ENCODE peak calls at places on chromosomes 13 and 19, in ten cellular contexts. One of them, this sample, is unnamed.

GRCh38 chr13:105971312-105971711 is 564.1 kb downstream of the EFNB2 start:
- DNase-seq in B cell: no peak
- DNase-seq in A549: no peak
- DNase-seq in progenitor cell of endocrine pancreas: no peak
- DNase-seq in fibroblast of pulmonary artery: peak
- DNase-seq in nephron progenitor cell: no peak
- DNase-seq in heart left ventricle: no peak
- DNase-seq in hepatocyte: peak
- DNase-seq in Peyer's patch: no peak
- DNase-seq in mesothelial cell of epicardium: no peak
- DNase-seq in this sample: no peak

GRCh38 chr13:94427313-94427712 is 52.2 kb downstream of the DCT start:
- DNase-seq in B cell: no peak
- DNase-seq in A549: no peak
- DNase-seq in progenitor cell of endocrine pancreas: no peak
- DNase-seq in fibroblast of pulmonary artery: no peak
- DNase-seq in nephron progenitor cell: no peak
- DNase-seq in heart left ventricle: no peak
- DNase-seq in hepatocyte: no peak
- DNase-seq in Peyer's patch: no peak
- DNase-seq in mesothelial cell of epicardium: no peak
- DNase-seq in this sample: no peak

GRCh38 chr19:38093587-38093986 is 130.4 kb downstream of the DPF1 start:
- DNase-seq in B cell: no peak
- DNase-seq in A549: no peak
- DNase-seq in progenitor cell of endocrine pancreas: no peak
- DNase-seq in fibroblast of pulmonary artery: no peak
- DNase-seq in nephron progenitor cell: no peak
- DNase-seq in heart left ventricle: no peak
- DNase-seq in hepatocyte: no peak
- DNase-seq in Peyer's patch: no peak
- DNase-seq in mesothelial cell of epicardium: no peak
- DNase-seq in this sample: no peak

GRCh38 chr19:2061936-2062729 is 11.1 kb upstream of the MKNK2 start:
- DNase-seq in B cell: no peak
- DNase-seq in A549: no peak
- DNase-seq in progenitor cell of endocrine pancreas: no peak
- DNase-seq in fibroblast of pulmonary artery: no peak
- DNase-seq in nephron progenitor cell: no peak
- DNase-seq in heart left ventricle: no peak
- DNase-seq in hepatocyte: peak
- DNase-seq in Peyer's patch: no peak
- DNase-seq in mesothelial cell of epicardium: no peak
- DNase-seq in this sample: no peak

GRCh38 chr19:4057913-4058695 is 8.6 kb downstream of the ZBTB7A start:
- DNase-seq in B cell: no peak
- DNase-seq in A549: peak
- DNase-seq in progenitor cell of endocrine pancreas: no peak
- DNase-seq in fibroblast of pulmonary artery: peak
- DNase-seq in nephron progenitor cell: no peak
- DNase-seq in heart left ventricle: peak
- DNase-seq in hepatocyte: peak
- DNase-seq in Peyer's patch: no peak
- DNase-seq in mesothelial cell of epicardium: no peak
- DNase-seq in this sample: peak

GRCh38 chr13:30388401-30389283 is 33.7 kb upstream of the UBE2L5 start:
- DNase-seq in B cell: no peak
- DNase-seq in A549: no peak
- DNase-seq in progenitor cell of endocrine pancreas: no peak
- DNase-seq in fibroblast of pulmonary artery: peak
- DNase-seq in nephron progenitor cell: no peak
- DNase-seq in heart left ventricle: no peak
- DNase-seq in hepatocyte: no peak
- DNase-seq in Peyer's patch: no peak
- DNase-seq in mesothelial cell of epicardium: no peak
- DNase-seq in this sample: no peak

GRCh38 chr19:3358919-3359849 is 7.2 kb upstream of the NFIC start:
- DNase-seq in B cell: peak
- DNase-seq in A549: no peak
- DNase-seq in progenitor cell of endocrine pancreas: no peak
- DNase-seq in fibroblast of pulmonary artery: peak
- DNase-seq in nephron progenitor cell: peak
- DNase-seq in heart left ventricle: peak
- DNase-seq in hepatocyte: peak
- DNase-seq in Peyer's patch: peak
- DNase-seq in mesothelial cell of epicardium: no peak
- DNase-seq in this sample: peak

GRCh38 chr13:64371045-64371444 is 2859.1 kb downstream of the PCDH9 start:
- DNase-seq in B cell: no peak
- DNase-seq in A549: no peak
- DNase-seq in progenitor cell of endocrine pancreas: no peak
- DNase-seq in fibroblast of pulmonary artery: no peak
- DNase-seq in nephron progenitor cell: no peak
- DNase-seq in heart left ventricle: no peak
- DNase-seq in hepatocyte: no peak
- DNase-seq in Peyer's patch: no peak
- DNase-seq in mesothelial cell of epicardium: no peak
- DNase-seq in this sample: no peak

GRCh38 chr13:50213526-50213925 is 198.3 kb downstream of the KCNRG start:
- DNase-seq in B cell: no peak
- DNase-seq in A549: no peak
- DNase-seq in progenitor cell of endocrine pancreas: no peak
- DNase-seq in fibroblast of pulmonary artery: no peak
- DNase-seq in nephron progenitor cell: no peak
- DNase-seq in heart left ventricle: no peak
- DNase-seq in hepatocyte: no peak
- DNase-seq in Peyer's patch: no peak
- DNase-seq in mesothelial cell of epicardium: no peak
- DNase-seq in this sample: no peak

GRCh38 chr13:46486270-46486669 is 66.7 kb upstream of the LRCH1 start:
- DNase-seq in B cell: no peak
- DNase-seq in A549: no peak
- DNase-seq in progenitor cell of endocrine pancreas: no peak
- DNase-seq in fibroblast of pulmonary artery: no peak
- DNase-seq in nephron progenitor cell: no peak
- DNase-seq in heart left ventricle: no peak
- DNase-seq in hepatocyte: no peak
- DNase-seq in Peyer's patch: no peak
- DNase-seq in mesothelial cell of epicardium: no peak
- DNase-seq in this sample: no peak

GRCh38 chr19:14337510-14337909 is 43.7 kb upstream of the ADGRE5 start:
- DNase-seq in B cell: no peak
- DNase-seq in A549: peak
- DNase-seq in progenitor cell of endocrine pancreas: no peak
- DNase-seq in fibroblast of pulmonary artery: peak
- DNase-seq in nephron progenitor cell: peak
- DNase-seq in heart left ventricle: no peak
- DNase-seq in hepatocyte: peak
- DNase-seq in Peyer's patch: no peak
- DNase-seq in mesothelial cell of epicardium: no peak
- DNase-seq in this sample: no peak

GRCh38 chr13:23509781-23510543 is 60.2 kb upstream of the TNFRSF19 start:
- DNase-seq in B cell: no peak
- DNase-seq in A549: no peak
- DNase-seq in progenitor cell of endocrine pancreas: no peak
- DNase-seq in fibroblast of pulmonary artery: peak
- DNase-seq in nephron progenitor cell: no peak
- DNase-seq in heart left ventricle: no peak
- DNase-seq in hepatocyte: no peak
- DNase-seq in Peyer's patch: no peak
- DNase-seq in mesothelial cell of epicardium: no peak
- DNase-seq in this sample: no peak

DNA sequence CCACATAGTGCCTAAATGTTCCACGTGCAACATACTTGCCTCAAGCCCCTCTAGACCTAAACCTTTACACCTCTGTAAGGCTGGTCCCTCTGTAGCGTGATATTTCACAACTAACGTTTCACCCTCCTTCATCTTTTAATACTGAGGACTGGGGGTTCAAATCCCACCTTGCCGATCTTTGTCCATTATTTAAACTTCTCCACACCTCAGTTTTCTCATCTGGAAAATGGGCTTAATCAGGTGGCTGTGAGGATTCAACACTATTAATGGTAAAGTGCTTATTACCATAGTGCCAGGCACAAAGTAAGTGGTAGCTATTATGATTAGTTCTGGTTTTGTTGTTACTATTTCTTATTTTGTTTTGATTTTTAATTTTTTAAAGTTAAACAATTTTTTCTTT is 7.5 kb upstream of the ADAMTS10 start:
- DNase-seq in B cell: no peak
- DNase-seq in A549: no peak
- DNase-seq in progenitor cell of endocrine pancreas: no peak
- DNase-seq in fibroblast of pulmonary artery: no peak
- DNase-seq in nephron progenitor cell: no peak
- DNase-seq in heart left ventricle: no peak
- DNase-seq in hepatocyte: no peak
- DNase-seq in Peyer's patch: no peak
- DNase-seq in mesothelial cell of epicardium: no peak
- DNase-seq in this sample: no peak
- TF ChIP-seq CTCF in B cell: no peak
- TF ChIP-seq CTCF in A549: no peak
- TF ChIP-seq CTCF in progenitor cell of endocrine pancreas: no peak
- TF ChIP-seq CTCF in fibroblast of pulmonary artery: no peak
- TF ChIP-seq CTCF in nephron progenitor cell: no peak
- TF ChIP-seq CTCF in heart left ventricle: no peak
- TF ChIP-seq CTCF in hepatocyte: no peak
- TF ChIP-seq CTCF in Peyer's patch: no peak
- TF ChIP-seq CTCF in mesothelial cell of epicardium: no peak
- TF ChIP-seq CTCF in this sample: no peak

DNA sequence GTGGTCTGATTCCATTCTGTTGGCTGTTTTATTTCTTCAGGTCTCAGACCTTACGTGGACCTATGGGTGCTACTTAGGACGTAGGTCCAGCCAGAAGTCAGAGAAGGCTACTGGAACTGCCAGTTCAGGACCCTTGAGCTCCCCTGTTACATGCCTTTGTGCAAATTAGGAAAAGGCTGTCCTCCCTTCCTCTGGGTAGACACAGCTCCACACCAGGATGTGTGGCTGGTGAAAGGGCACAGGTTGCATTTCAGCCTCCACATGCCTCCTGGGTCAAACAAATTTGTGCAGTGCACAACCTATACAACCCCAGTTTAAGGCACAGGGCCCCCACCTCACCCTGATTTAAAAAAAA is 43.9 kb upstream of the MAP3K10 start:
- DNase-seq in B cell: no peak
- DNase-seq in A549: no peak
- DNase-seq in progenitor cell of endocrine pancreas: no peak
- DNase-seq in fibroblast of pulmonary artery: no peak
- DNase-seq in nephron progenitor cell: no peak
- DNase-seq in heart left ventricle: no peak
- DNase-seq in hepatocyte: no peak
- DNase-seq in Peyer's patch: no peak
- DNase-seq in mesothelial cell of epicardium: no peak
- DNase-seq in this sample: no peak
- TF ChIP-seq CTCF in B cell: no peak
- TF ChIP-seq CTCF in A549: no peak
- TF ChIP-seq CTCF in progenitor cell of endocrine pancreas: no peak
- TF ChIP-seq CTCF in fibroblast of pulmonary artery: no peak
- TF ChIP-seq CTCF in nephron progenitor cell: no peak
- TF ChIP-seq CTCF in heart left ventricle: no peak
- TF ChIP-seq CTCF in hepatocyte: no peak
- TF ChIP-seq CTCF in Peyer's patch: no peak
- TF ChIP-seq CTCF in mesothelial cell of epicardium: no peak
- TF ChIP-seq CTCF in this sample: no peak

GRCh38 chr19:33302175-33302973 is at the start of gene CEBPA:
- DNase-seq in B cell: peak
- DNase-seq in A549: peak
- DNase-seq in progenitor cell of endocrine pancreas: peak
- DNase-seq in fibroblast of pulmonary artery: peak
- DNase-seq in nephron progenitor cell: peak
- DNase-seq in heart left ventricle: peak
- DNase-seq in hepatocyte: peak
- DNase-seq in Peyer's patch: peak
- DNase-seq in mesothelial cell of epicardium: peak
- DNase-seq in this sample: peak
- TF ChIP-seq CTCF in B cell: peak
- TF ChIP-seq CTCF in A549: peak
- TF ChIP-seq CTCF in progenitor cell of endocrine pancreas: peak
- TF ChIP-seq CTCF in fibroblast of pulmonary artery: no peak
- TF ChIP-seq CTCF in nephron progenitor cell: no peak
- TF ChIP-seq CTCF in heart left ventricle: peak
- TF ChIP-seq CTCF in hepatocyte: peak
- TF ChIP-seq CTCF in Peyer's patch: peak
- TF ChIP-seq CTCF in mesothelial cell of epicardium: no peak
- TF ChIP-seq CTCF in this sample: peak

GRCh38 chr13:98265669-98266551 is 88.8 kb upstream of the RNF113B start:
- DNase-seq in B cell: no peak
- DNase-seq in A549: no peak
- DNase-seq in progenitor cell of endocrine pancreas: no peak
- DNase-seq in fibroblast of pulmonary artery: no peak
- DNase-seq in nephron progenitor cell: no peak
- DNase-seq in heart left ventricle: no peak
- DNase-seq in hepatocyte: peak
- DNase-seq in Peyer's patch: no peak
- DNase-seq in mesothelial cell of epicardium: no peak
- DNase-seq in this sample: peak

GRCh38 chr13:98261165-98261672 is 84.2 kb upstream of the RNF113B start:
- DNase-seq in B cell: no peak
- DNase-seq in A549: no peak
- DNase-seq in progenitor cell of endocrine pancreas: no peak
- DNase-seq in fibroblast of pulmonary artery: no peak
- DNase-seq in nephron progenitor cell: no peak
- DNase-seq in heart left ventricle: no peak
- DNase-seq in hepatocyte: no peak
- DNase-seq in Peyer's patch: no peak
- DNase-seq in mesothelial cell of epicardium: no peak
- DNase-seq in this sample: no peak

GRCh38 chr13:98264877-98265276 is 87.8 kb upstream of the RNF113B start:
- DNase-seq in B cell: no peak
- DNase-seq in A549: no peak
- DNase-seq in progenitor cell of endocrine pancreas: no peak
- DNase-seq in fibroblast of pulmonary artery: no peak
- DNase-seq in nephron progenitor cell: no peak
- DNase-seq in heart left ventricle: no peak
- DNase-seq in hepatocyte: no peak
- DNase-seq in Peyer's patch: no peak
- DNase-seq in mesothelial cell of epicardium: no peak
- DNase-seq in this sample: no peak

GRCh38 chr13:98262307-98262706 is 85.2 kb upstream of the RNF113B start:
- DNase-seq in B cell: no peak
- DNase-seq in A549: no peak
- DNase-seq in progenitor cell of endocrine pancreas: no peak
- DNase-seq in fibroblast of pulmonary artery: no peak
- DNase-seq in nephron progenitor cell: no peak
- DNase-seq in heart left ventricle: no peak
- DNase-seq in hepatocyte: no peak
- DNase-seq in Peyer's patch: no peak
- DNase-seq in mesothelial cell of epicardium: no peak
- DNase-seq in this sample: no peak

DNA sequence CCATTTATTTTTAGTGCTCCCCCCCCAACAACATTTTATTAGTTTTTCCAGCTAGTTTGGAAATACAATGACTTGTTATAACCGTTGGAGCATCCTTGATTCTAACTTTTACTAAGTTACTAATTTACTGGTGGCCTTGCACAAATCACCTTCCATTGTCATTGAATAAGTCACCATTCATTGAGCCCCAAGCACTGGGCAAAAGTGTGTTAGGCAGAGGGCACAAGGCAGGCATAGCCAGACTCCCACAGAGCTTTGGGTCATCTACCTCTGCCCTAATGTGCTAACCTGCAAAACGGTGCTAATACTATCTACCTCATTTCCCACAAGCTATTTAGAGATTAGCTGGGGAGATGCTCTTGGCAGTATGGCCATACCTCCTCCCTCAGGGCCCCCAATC is 86.8 kb upstream of the RNF113B start:
- DNase-seq in B cell: no peak
- DNase-seq in A549: no peak
- DNase-seq in progenitor cell of endocrine pancreas: no peak
- DNase-seq in fibroblast of pulmonary artery: no peak
- DNase-seq in nephron progenitor cell: no peak
- DNase-seq in heart left ventricle: no peak
- DNase-seq in hepatocyte: no peak
- DNase-seq in Peyer's patch: no peak
- DNase-seq in mesothelial cell of epicardium: no peak
- DNase-seq in this sample: no peak
- TF ChIP-seq CTCF in B cell: no peak
- TF ChIP-seq CTCF in A549: no peak
- TF ChIP-seq CTCF in progenitor cell of endocrine pancreas: no peak
- TF ChIP-seq CTCF in fibroblast of pulmonary artery: no peak
- TF ChIP-seq CTCF in nephron progenitor cell: no peak
- TF ChIP-seq CTCF in heart left ventricle: no peak
- TF ChIP-seq CTCF in hepatocyte: no peak
- TF ChIP-seq CTCF in Peyer's patch: no peak
- TF ChIP-seq CTCF in mesothelial cell of epicardium: no peak
- TF ChIP-seq CTCF in this sample: no peak